ENCODE peak calls at places on chromosomes 16 and 17, in six cellular contexts. G is central memory CD4-positive, alpha-beta T cell; X is SHP77; R is retina; D is NCI-H748 treated with DMSO at 0.1 percent for 48 hours; V is activated CD8-positive, alpha-beta T cell treated with anti-CD3 and anti-CD28 coated beads for 36 hours. L is an unnamed sample.

GRCh38 chr17:80265205-80266068 is 4.8 kb downstream of the RNF213 start:
- DNase-seq in R (no peak), G (peak), D (no peak), V (peak), X (no peak), L (no peak)

GRCh38 chr16:3980311-3981111 is 100.0 kb upstream of the CREBBP start:
- DNase-seq in V (no peak), G (no peak), R (no peak), D (no peak), X (no peak), L (peak)

GRCh38 chr17:2704031-2704889 is 7.3 kb downstream of the CLUH start:
- DNase-seq in X (no peak), G (no peak), D (no peak), V (no peak), R (no peak), L (no peak)

GRCh38 chr16:19912445-19913305 is 28.0 kb upstream of the GPRC5B start:
- DNase-seq in G (no peak), R (no peak), D (no peak), X (no peak), V (no peak), L (peak)

GRCh38 chr17:57975044-57975443 is 13.0 kb downstream of the VEZF1 start:
- DNase-seq in V (no peak), X (no peak), G (no peak), R (no peak), D (no peak), L (peak)

GRCh38 chr17:5785867-5786509 is 201.7 kb upstream of the NLRP1 start:
- DNase-seq in R (no peak), X (no peak), D (no peak), G (no peak), V (no peak), L (peak)

GRCh38 chr16:69613283-69614154 is 47.8 kb downstream of the NFAT5 start:
- DNase-seq in X (no peak), R (no peak), D (no peak), V (peak), G (no peak), L (peak)

GRCh38 chr17:66775262-66775661 is 59.7 kb upstream of the CACNG5 start:
- DNase-seq in X (no peak), R (no peak), G (no peak), V (no peak), D (no peak), L (no peak)

GRCh38 chr16:31268033-31268365 is 8.2 kb downstream of the ITGAM start:
- DNase-seq in G (no peak), R (no peak), V (no peak), X (no peak), D (no peak), L (no peak)

GRCh38 chr17:50210249-50211225 is 9.1 kb upstream of the COL1A1 start:
- DNase-seq in G (no peak), V (no peak), R (peak), D (no peak), X (no peak), L (peak)

GRCh38 chr16:20166531-20167235 is 93.0 kb upstream of the GPR139 start:
- DNase-seq in D (no peak), R (no peak), V (no peak), X (no peak), G (no peak), L (no peak)

GRCh38 chr17:61426482-61427304 is 25.5 kb upstream of the TBX4 start:
- DNase-seq in R (no peak), D (no peak), V (no peak), X (no peak), G (no peak), L (no peak)

GRCh38 chr16:28053461-28053860 is 10.1 kb downstream of the GSG1L start:
- DNase-seq in X (no peak), D (no peak), G (no peak), V (no peak), R (no peak), L (no peak)

L was measured in fibroblast of the aortic adventitia.